ENCODE peak calls at places on chromosomes 16 and 17, in ten cellular contexts. T is ecto neural progenitor cell; J is lower leg skin; F is heart left ventricle; Y is NCI-H2081 treated with DMSO at 0.1 percent for 48 hours; P is NK-92 treated with Interleukin-12 subunit alpha and Interleukin-12 subunit beta, amount 100 ng/mL, for 24 hours; V is AG08396; I is NCI-H748 treated with DMSO at 0.1 percent for 48 hours; K is effector CD4-positive, alpha-beta T cell; E is stimulated activated CD4-positive, alpha-beta T cell treated with anti-CD3 and anti-CD28 coated beads, Interleukin-1b, Interleukin-23, amount 100 ng/mL, for 4 hours. C is an unnamed sample.

GRCh38 chr16:27246439-27246838 is 22.1 kb downstream of the NSMCE1 start:
- DNase-seq in T (no peak), J (peak; percentile 12), F (no peak), Y (no peak), P (no peak), V (no peak), I (no peak), K (no peak), E (no peak), C (no peak)

GRCh38 chr17:81082177-81083073 is 47.5 kb downstream of the BAIAP2 start:
- DNase-seq in T (no peak), J (no peak), F (no peak), Y (no peak), P (no peak), V (no peak), I (no peak), K (no peak), E (no peak), C (no peak)

GRCh38 chr17:57269598-57270255 is 13.4 kb downstream of the MSI2 start:
- DNase-seq in T (peak; percentile 31), J (no peak), F (no peak), Y (no peak), P (no peak), V (no peak), I (no peak), K (no peak), E (no peak), C (no peak)

GRCh38 chr17:10628756-10629155 is 28.4 kb downstream of the MYH3 start:
- DNase-seq in T (no peak), J (no peak), F (no peak), Y (no peak), P (no peak), V (no peak), I (no peak), K (no peak), E (no peak), C (no peak)

GRCh38 chr16:9134306-9134705 is 42.9 kb downstream of the HAPSTR1 start:
- DNase-seq in T (no peak), J (no peak), F (no peak), Y (no peak), P (no peak), V (no peak), I (no peak), K (no peak), E (no peak), C (no peak)

GRCh38 chr17:7855643-7856080 is 796 bp downstream of the TMEM88 start:
- DNase-seq in T (peak; percentile 73), J (no peak), F (peak; percentile 60), Y (no peak), P (no peak), V (no peak), I (no peak), K (no peak), E (no peak), C (no peak)

GRCh38 chr17:79949646-79950292 is 85.9 kb downstream of the TBC1D16 start:
- DNase-seq in T (peak; percentile 79), J (no peak), F (no peak), Y (no peak), P (no peak), V (peak; percentile 8), I (no peak), K (no peak), E (no peak), C (no peak)

GRCh38 chr17:74404218-74404617 is 27.7 kb upstream of the GPRC5C start:
- DNase-seq in T (no peak), J (no peak), F (no peak), Y (no peak), P (no peak), V (no peak), I (no peak), K (no peak), E (no peak), C (no peak)

GRCh38 chr17:37726248-37726647 is 18.6 kb downstream of the HNF1B start:
- DNase-seq in T (no peak), J (no peak), F (no peak), Y (no peak), P (no peak), V (no peak), I (no peak), K (no peak), E (no peak), C (no peak)

GRCh38 chr17:3512512-3513171 is 36.8 kb downstream of the ASPA start:
- DNase-seq in T (peak; percentile 79), J (peak; percentile 47), F (peak; percentile 86), Y (no peak), P (no peak), V (peak; percentile 74), I (no peak), K (no peak), E (no peak), C (no peak)

GRCh38 chr17:72838068-72838467 is 254.4 kb downstream of the SLC39A11 start:
- DNase-seq in T (no peak), J (no peak), F (no peak), Y (no peak), P (no peak), V (no peak), I (no peak), K (no peak), E (no peak), C (no peak)

GRCh38 chr17:66531826-66532439 is 229.5 kb downstream of the PRKCA start:
- DNase-seq in T (peak; percentile 45), J (no peak), F (no peak), Y (no peak), P (no peak), V (no peak), I (no peak), K (no peak), E (no peak), C (no peak)

GRCh38 chr16:83305092-83305491 is 502.7 kb upstream of the HSBP1 start:
- DNase-seq in T (no peak), J (no peak), F (no peak), Y (no peak), P (no peak), V (peak; percentile 18), I (no peak), K (no peak), E (no peak), C (no peak)

GRCh38 chr17:32772453-32773025 is 104.4 kb downstream of the MYO1D start:
- DNase-seq in T (no peak), J (no peak), F (no peak), Y (no peak), P (no peak), V (no peak), I (no peak), K (no peak), E (no peak), C (no peak)

GRCh38 chr16:87735270-87736002 is 30.4 kb downstream of the KLHDC4 start:
- DNase-seq in T (no peak), J (no peak), F (no peak), Y (no peak), P (no peak), V (no peak), I (no peak), K (no peak), E (no peak), C (no peak)